ENCODE peak calls at places on chromosomes 11 and 22, in seven cellular contexts. U, Z, C, B, S, M and L are unnamed samples.

GRCh38 chr11:134008593-134008992 is 51.8 kb upstream of the IGSF9B start:
- DNase-seq in Z (no peak), S (no peak), C (no peak), B (no peak), M (no peak), U (no peak), L (peak; percentile 63)

GRCh38 chr11:117841582-117842031 is 17.1 kb upstream of the FXYD2 start:
- DNase-seq in C (no peak), Z (no peak), M (no peak), U (no peak), B (no peak), S (no peak), L (no peak)

GRCh38 chr11:75150879-75151278 is at the start of gene SLCO2B1:
- DNase-seq in B (no peak), Z (no peak), S (no peak), M (no peak), C (no peak), U (no peak), L (peak; percentile 58)

GRCh38 chr22:24178502-24179440 is 2.5 kb upstream of the SUSD2 start:
- DNase-seq in Z (peak; percentile 76), B (no peak), U (peak; percentile 31), S (no peak), M (no peak), C (peak; percentile 58), L (no peak)

GRCh38 chr11:6576471-6577373 is 26.7 kb downstream of the RRP8 start:
- DNase-seq in U (peak; percentile 75), Z (peak; percentile 7), S (no peak), M (no peak), C (no peak), B (no peak), L (peak; percentile 58)

GRCh38 chr11:56659755-56660154 is 3.7 kb upstream of the OR5AR1 start:
- DNase-seq in S (no peak), C (peak; percentile 82), B (no peak), U (no peak), M (no peak), Z (peak; percentile 89), L (no peak)

GRCh38 chr11:121391914-121392313 is 60.2 kb upstream of the SORL1 start:
- DNase-seq in S (no peak), M (peak; percentile 95), B (no peak), Z (no peak), C (no peak), U (no peak), L (peak; percentile 56)

GRCh38 chr11:134664447-134664846 is 252.4 kb upstream of the B3GAT1 start:
- DNase-seq in M (no peak), U (no peak), S (no peak), Z (no peak), B (no peak), C (no peak), L (no peak)

GRCh38 chr11:128341280-128341679 is 246.1 kb downstream of the ETS1 start:
- DNase-seq in S (no peak), U (peak; percentile 25), Z (no peak), B (no peak), M (peak; percentile 83), C (no peak), L (no peak)

GRCh38 chr11:79066456-79067354 is 374.1 kb downstream of the TENM4 start:
- DNase-seq in B (no peak), Z (peak; percentile 77), C (peak; percentile 77), U (no peak), M (no peak), S (no peak), L (no peak)

GRCh38 chr11:107508858-107509244 is 51.2 kb upstream of the CWF19L2 start:
- DNase-seq in S (no peak), M (no peak), B (no peak), Z (no peak), C (no peak), U (no peak), L (no peak)

GRCh38 chr11:134481135-134481534 is 69.1 kb upstream of the B3GAT1 start:
- DNase-seq in B (no peak), C (no peak), Z (no peak), U (no peak), S (no peak), M (no peak), L (peak; percentile 39)

GRCh38 chr11:125904678-125905077 is 370 bp downstream of the DDX25 start:
- DNase-seq in M (no peak), S (no peak), B (no peak), C (no peak), Z (no peak), U (no peak), L (no peak)

GRCh38 chr22:44950806-44951509 is 58.8 kb downstream of the PHF21B start:
- DNase-seq in B (no peak), Z (no peak), C (no peak), U (no peak), S (no peak), M (no peak), L (no peak)

GRCh38 chr11:62922653-62923371 is 1.6 kb upstream of the CHRM1 start:
- DNase-seq in C (peak; percentile 40), S (no peak), M (no peak), U (peak; percentile 68), B (no peak), Z (peak; percentile 72), L (no peak)

GRCh38 chr11:20647976-20648565 is 21.3 kb upstream of the NELL1 start:
- DNase-seq in B (peak; percentile 48), C (peak; percentile 63), U (peak; percentile 52), Z (peak; percentile 75), M (peak; percentile 71), S (peak; percentile 37), L (peak; percentile 69)

GRCh38 chr11:75667268-75667830 is 1.5 kb downstream of the MAP6 start:
- DNase-seq in Z (peak; percentile 67), S (no peak), C (peak; percentile 64), M (peak; percentile 41), B (no peak), U (peak; percentile 48), L (peak; percentile 57)

GRCh38 chr11:128862913-128863660 is 4.0 kb downstream of the KCNJ1 start:
- DNase-seq in S (no peak), C (no peak), M (peak; percentile 62), Z (no peak), U (peak; percentile 86), B (no peak), L (no peak)

GRCh38 chr11:28049338-28050216 is 58.4 kb downstream of the KIF18A start:
- DNase-seq in M (peak; percentile 90), S (peak; percentile 76), C (no peak), U (no peak), Z (no peak), B (no peak), L (no peak)

GRCh38 chr22:37211075-37211852 is 1.0 kb downstream of the SSTR3 start:
- DNase-seq in S (no peak), C (no peak), M (no peak), U (no peak), B (no peak), Z (no peak), L (no peak)

GRCh38 chr11:129702410-129703390 is 112.9 kb upstream of the TMEM45B start:
- DNase-seq in Z (no peak), U (no peak), S (no peak), B (no peak), M (peak; percentile 72), C (no peak), L (no peak)

GRCh38 chr11:19218801-19219460 is 17.1 kb upstream of the CSRP3 start:
- DNase-seq in U (no peak), C (no peak), S (no peak), Z (no peak), B (no peak), M (no peak), L (no peak)

GRCh38 chr11:32079511-32079910 is 11.4 kb upstream of the RCN1 start:
- DNase-seq in S (no peak), M (no peak), B (no peak), Z (no peak), U (no peak), C (no peak), L (no peak)

GRCh38 chr11:32081901-32082300 is 9.0 kb upstream of the RCN1 start:
- DNase-seq in M (no peak), C (no peak), U (no peak), Z (no peak), B (no peak), S (no peak), L (no peak)

GRCh38 chr11:32082346-32082986 is 8.4 kb upstream of the RCN1 start:
- DNase-seq in S (no peak), U (no peak), Z (no peak), M (no peak), B (no peak), C (no peak), L (no peak)

GRCh38 chr11:32080381-32080980 is 10.4 kb upstream of the RCN1 start:
- DNase-seq in B (no peak), S (no peak), U (no peak), Z (no peak), C (no peak), M (no peak), L (no peak)

GRCh38 chr11:32081129-32081641 is 9.7 kb upstream of the RCN1 start:
- DNase-seq in M (peak; percentile 59), U (peak; percentile 78), S (no peak), C (no peak), Z (no peak), B (peak; percentile 49), L (peak; percentile 35)
- H2AFZ ChIP-seq in M (peak overlapping the region; percentile 48), U (peak overlapping the region; percentile 19), S (no peak overlapping the region), C (no peak overlapping the region), Z (peak overlapping the region; percentile 63), B (no peak overlapping the region), L (no peak overlapping the region)

GRCh38 chr22:38441620-38442287 is 13.2 kb downstream of the KCNJ4 start:
- DNase-seq in U (no peak), Z (no peak), C (no peak), S (no peak), B (no peak), M (no peak), L (no peak)
- TF ChIP-seq EZH2phosphoT487 in U (no peak), Z (no peak), C (no peak), S (no peak), B (no peak), M (no peak), L (no peak)

GRCh38 chr11:16114978-16115871 is 241.1 kb downstream of the SOX6 start:
- DNase-seq in U (no peak), C (no peak), B (no peak), M (no peak), S (no peak), Z (no peak), L (peak; percentile 66)

GRCh38 chr11:16124390-16124789 is 232.0 kb downstream of the SOX6 start:
- DNase-seq in B (no peak), C (no peak), Z (no peak), M (no peak), S (no peak), U (no peak), L (no peak)

GRCh38 chr11:16114451-16114850 is 241.9 kb downstream of the SOX6 start:
- DNase-seq in U (no peak), C (no peak), S (no peak), Z (no peak), M (no peak), B (no peak), L (no peak)

GRCh38 chr11:16117989-16118810 is 238.1 kb downstream of the SOX6 start:
- DNase-seq in U (no peak), C (no peak), S (no peak), M (no peak), B (no peak), Z (no peak), L (no peak)

GRCh38 chr11:16120008-16120407 is 236.3 kb downstream of the SOX6 start:
- DNase-seq in C (no peak), U (no peak), S (no peak), M (no peak), B (no peak), Z (no peak), L (no peak)
- TF ChIP-seq EZH2 in C (no peak), U (no peak), S (no peak), M (no peak), B (no peak), Z (no peak), L (no peak)

GRCh38 chr22:50327711-50328019 is 853 bp upstream of the DENND6B start:
- DNase-seq in U (no peak), B (no peak), M (no peak), C (no peak), S (no peak), Z (peak; percentile 27), L (no peak)
- H2AFZ ChIP-seq in U (peak overlapping the region; percentile 82), B (peak overlapping the region; percentile 69), M (peak overlapping the region; percentile 81), C (peak overlapping the region; percentile 99), S (no peak overlapping the region), Z (peak overlapping the region; percentile 86), L (peak overlapping the region; percentile 100)